ENCODE peak calls at places on chromosomes 13 and 19, in four cellular contexts. E is GM12878, W is K562, I is HCT116. N is an unnamed sample. For H3K4me1, the result is how much of the 10 kb centered on the place peaks cover.

GRCh38 chr13:46184277-46184699 is 2.3 kb upstream of the LCP1 start:
- DNase-seq in E (no peak), W (peak), I (peak), N (peak)

GRCh38 chr19:40610396-40611064 is 9.4 kb downstream of the LTBP4 start:
- DNase-seq in E (no peak), W (no peak), I (no peak), N (no peak)

GRCh38 chr13:109476001-109476400 is 310.4 kb downstream of the IRS2 start:
- DNase-seq in E (no peak), W (no peak), I (no peak), N (no peak)

GRCh38 chr13:51643114-51643881 is 59.0 kb downstream of the WDFY2 start:
- DNase-seq in E (no peak), W (no peak), I (no peak), N (peak)

GRCh38 chr13:97003071-97003470 is 8.8 kb upstream of the OXGR1 start:
- DNase-seq in E (no peak), W (no peak), I (no peak), N (no peak)

GRCh38 chr13:32150794-32151193 is 119.2 kb downstream of the FRY start:
- DNase-seq in E (no peak), W (no peak), I (no peak), N (no peak)

GRCh38 chr13:45718992-45719391 is 16.9 kb downstream of the CBY2 start:
- DNase-seq in E (no peak), W (no peak), I (no peak), N (no peak)

GRCh38 chr19:29211562-29212416 is 1.2 kb downstream of the UQCRFS1 start:
- DNase-seq in E (no peak), W (peak), I (no peak), N (no peak)

GRCh38 chr13:83498486-83499190 is 383.6 kb downstream of the SLITRK1 start:
- DNase-seq in E (no peak), W (no peak), I (no peak), N (no peak)

GRCh38 chr13:74136089-74136658 is 2.0 kb upstream of the KLF12 start:
- DNase-seq in E (no peak), W (no peak), I (no peak), N (no peak)

GRCh38 chr13:27018230-27018875 is 153.3 kb downstream of the USP12 start:
- DNase-seq in E (no peak), W (no peak), I (no peak), N (no peak)

GRCh38 chr13:24097667-24098066 is 62.9 kb upstream of the SPATA13 start:
- DNase-seq in E (no peak), W (no peak), I (no peak), N (no peak)

GRCh38 chr13:71851541-71851940 is 15.5 kb downstream of the DACH1 start:
- DNase-seq in E (no peak), W (no peak), I (no peak), N (no peak)

GRCh38 chr13:72696590-72696989 is 30.8 kb downstream of the MZT1 start:
- DNase-seq in E (no peak), W (no peak), I (peak), N (no peak)

GRCh38 chr13:91347996-91348905 is 764 bp downstream of the MIR17HG start:
- DNase-seq in E (no peak), W (peak), I (no peak), N (no peak)

GRCh38 chr13:112343591-112343990 is 32.6 kb upstream of the SPACA7 start:
- DNase-seq in E (no peak), W (no peak), I (no peak), N (no peak)

GRCh38 chr19:2449019-2449418 is 7.7 kb downstream of the LMNB2 start:
- DNase-seq in E (no peak), W (no peak), I (no peak), N (no peak)

GRCh38 chr19:35087393-35087792 is 28.2 kb upstream of the FXYD3 start:
- DNase-seq in E (no peak), W (peak), I (no peak), N (no peak)
- H3K4me1 ChIP-seq in E (under half), W (under half), I (under half), N (under half)

GRCh38 chr19:10000171-10000826 is 10.0 kb downstream of the COL5A3 start:
- DNase-seq in E (no peak), W (peak), I (peak), N (peak)

GRCh38 chr19:9995079-9995478 is 15.2 kb downstream of the COL5A3 start:
- DNase-seq in E (no peak), W (no peak), I (no peak), N (no peak)

GRCh38 chr19:9991425-9992191 is 18.7 kb downstream of the COL5A3 start:
- DNase-seq in E (no peak), W (no peak), I (no peak), N (no peak)

GRCh38 chr19:9995999-9996398 is 14.3 kb downstream of the COL5A3 start:
- DNase-seq in E (no peak), W (no peak), I (no peak), N (no peak)

GRCh38 chr19:9996541-9996940 is 13.8 kb downstream of the COL5A3 start:
- DNase-seq in E (no peak), W (no peak), I (no peak), N (no peak)
- H3K9ac ChIP-seq in E (no peak), W (no peak), I (no peak), N (no peak)

DNA sequence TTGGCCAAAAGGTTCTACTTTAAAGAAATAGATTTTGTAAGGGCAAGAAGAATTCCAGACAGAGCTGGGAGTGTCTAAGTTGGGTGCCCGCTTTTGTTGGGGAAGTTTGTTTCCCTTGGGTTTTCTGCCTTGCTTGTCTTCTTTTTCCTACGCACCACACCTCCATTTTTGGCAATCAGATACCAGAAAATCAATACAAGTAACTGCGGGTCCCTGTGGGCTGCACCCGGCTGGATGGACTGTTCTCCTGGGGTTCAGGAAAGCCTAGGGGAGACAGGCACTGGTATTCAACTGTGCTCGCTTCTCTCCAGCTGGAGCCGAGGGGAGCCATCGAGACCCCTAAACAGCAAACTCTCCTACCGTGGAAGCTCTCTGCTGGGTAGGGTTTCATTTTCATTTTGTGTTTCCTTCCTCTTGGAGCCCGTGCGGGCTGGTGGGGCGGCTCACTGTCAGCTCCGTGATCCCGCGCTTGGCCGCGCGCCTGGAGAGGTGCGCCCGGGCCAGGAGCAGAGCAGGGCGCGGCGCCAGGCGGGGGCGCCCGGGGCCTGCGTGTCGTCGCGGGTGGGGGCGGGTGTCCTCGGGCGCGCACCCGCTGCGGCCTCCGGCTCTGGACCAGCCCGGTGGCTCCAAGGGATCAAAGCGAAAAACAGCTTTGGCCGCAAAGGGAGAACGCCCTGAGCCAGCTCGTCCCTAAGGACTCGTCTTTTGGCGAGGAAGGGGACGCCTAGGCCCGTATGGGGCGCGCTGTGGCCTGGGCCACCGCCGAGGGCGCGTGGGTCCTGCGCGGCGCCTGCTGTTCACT is 347.2 kb downstream of the ZNF536 start:
- DNase-seq in E (no peak), W (no peak), I (no peak), N (no peak)
- TF ChIP-seq ZNF274 in E (no peak), W (no peak), I (no peak), N (no peak)

GRCh38 chr13:111228262-111229144 is 91.9 kb upstream of the TEX29 start:
- DNase-seq in E (no peak), W (no peak), I (no peak), N (no peak)
- H3K4me1 ChIP-seq in E (under half), W (under half), I (under half), N (under half)

GRCh38 chr13:30689752-30690151 is 45.6 kb upstream of the ALOX5AP start:
- DNase-seq in E (no peak), W (no peak), I (no peak), N (no peak)

GRCh38 chr13:30685987-30686386 is 49.4 kb upstream of the ALOX5AP start:
- DNase-seq in E (no peak), W (no peak), I (no peak), N (no peak)

GRCh38 chr13:30685320-30685859 is 50.0 kb upstream of the ALOX5AP start:
- DNase-seq in E (no peak), W (no peak), I (no peak), N (no peak)

GRCh38 chr13:30692108-30692507 is 43.2 kb upstream of the ALOX5AP start:
- DNase-seq in E (no peak), W (no peak), I (no peak), N (no peak)

DNA sequence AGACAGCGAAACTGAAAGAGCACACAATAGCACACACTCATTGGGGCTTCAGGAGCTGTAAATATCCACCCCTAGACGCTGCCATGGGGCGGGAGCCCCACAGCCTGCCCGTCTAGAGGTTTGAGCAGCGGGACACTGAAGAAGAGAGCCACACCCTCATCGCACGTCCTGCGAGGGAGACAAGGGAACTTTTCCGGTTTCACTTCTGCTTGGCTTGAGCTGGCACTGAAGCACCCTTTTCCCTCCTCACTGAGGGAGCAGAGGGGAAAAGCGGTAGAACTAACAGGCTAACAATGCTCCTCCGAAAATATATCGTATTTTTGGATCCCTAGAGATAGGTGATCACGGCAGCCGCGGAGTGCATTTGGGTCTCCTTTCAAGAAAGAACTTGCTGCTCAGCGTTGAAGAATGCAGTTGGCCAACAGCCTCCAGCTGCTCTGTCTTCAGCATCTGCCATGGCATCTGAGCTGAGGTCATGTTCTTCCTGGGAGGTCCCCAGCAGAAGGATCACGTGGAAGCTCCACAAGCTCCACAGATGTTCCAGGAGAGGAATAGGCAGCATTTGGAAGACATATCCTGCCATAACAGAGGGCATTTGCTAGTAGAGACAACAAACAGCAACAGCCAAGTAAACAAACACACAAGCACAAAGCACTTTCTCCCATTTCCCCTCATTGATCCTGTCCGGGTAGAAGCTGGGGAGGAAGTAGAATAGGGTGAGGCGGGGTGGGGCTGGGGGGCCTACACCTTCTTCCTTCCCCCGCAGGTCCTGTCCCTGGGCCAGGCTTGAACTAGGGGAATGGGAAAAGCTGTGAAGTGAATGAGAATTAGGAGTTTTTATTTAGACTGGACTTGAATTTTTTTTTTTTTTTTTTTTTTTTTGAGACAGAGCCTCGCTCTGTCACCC is 44.8 kb upstream of the ALOX5AP start:
- DNase-seq in E (no peak), W (no peak), I (no peak), N (no peak)
- H3K9ac ChIP-seq in E (no peak), W (peak), I (no peak), N (no peak)

GRCh38 chr19:6930190-6930589 is 42.8 kb downstream of the ADGRE1 start:
- DNase-seq in E (no peak), W (no peak), I (no peak), N (no peak)

GRCh38 chr19:6925801-6926751 is 38.7 kb downstream of the ADGRE1 start:
- DNase-seq in E (peak), W (no peak), I (no peak), N (no peak)
- TF ChIP-seq ZNF274 in E (no peak), W (no peak), I (no peak), N (no peak)

DNA sequence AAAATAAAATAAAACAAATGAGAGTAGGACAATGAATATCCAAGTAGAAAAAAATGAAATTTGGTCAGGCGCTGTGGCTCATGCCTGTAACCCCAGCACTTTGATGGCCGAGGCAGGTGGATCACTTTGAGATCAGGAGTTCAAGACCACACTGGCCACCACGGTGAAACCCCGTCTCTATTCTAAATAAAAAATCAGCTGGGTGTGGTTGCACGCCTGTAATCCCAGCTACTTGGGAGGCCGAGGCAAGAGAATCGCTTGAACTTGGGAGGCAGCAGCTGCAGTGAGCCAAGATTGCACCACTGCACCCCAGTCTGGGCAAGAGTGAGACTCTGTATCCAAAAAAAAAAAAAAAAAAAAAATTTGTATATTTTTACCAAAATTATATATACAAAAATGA is 18.2 kb upstream of the ZMYM5 start:
- DNase-seq in E (no peak), W (no peak), I (no peak), N (no peak)
- H3K4me1 ChIP-seq in E (under half), W (under half), I (under half), N (under half)

DNA sequence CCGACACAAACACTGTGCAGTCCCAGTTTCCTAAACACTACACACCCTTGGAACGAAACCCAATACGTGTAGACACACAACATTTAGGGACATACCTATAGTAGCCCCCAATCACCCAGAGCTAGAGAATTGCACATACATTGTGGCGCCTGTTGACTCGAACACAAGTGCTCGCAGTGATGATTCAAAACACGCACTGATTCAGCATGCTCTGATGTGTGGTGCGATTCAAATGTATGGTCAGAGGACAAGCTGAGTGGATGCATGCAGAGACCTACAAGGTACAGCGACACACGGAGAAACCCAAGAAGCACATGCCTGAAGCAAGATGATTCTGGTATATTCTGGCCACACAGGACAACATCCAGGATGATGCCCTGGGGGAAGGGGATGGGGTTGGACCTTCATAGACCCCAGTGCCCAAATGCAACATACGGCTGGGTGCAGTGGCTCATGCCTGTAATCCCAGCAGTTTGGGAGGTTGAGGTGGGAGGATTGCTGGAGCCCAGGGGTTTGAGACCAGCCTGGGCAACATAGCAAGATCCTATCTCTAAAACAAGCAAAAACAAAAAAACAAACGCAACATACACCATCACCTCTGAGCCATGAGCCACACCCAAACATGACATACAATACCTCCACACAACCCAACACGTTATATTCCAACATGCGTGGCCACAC is 997 bp upstream of the KCNN4 start:
- DNase-seq in E (no peak), W (no peak), I (no peak), N (no peak)
- H3K9ac ChIP-seq in E (no peak), W (peak), I (peak), N (no peak)

GRCh38 chr13:98399756-98400155 is 177.2 kb downstream of the STK24 start:
- DNase-seq in E (no peak), W (no peak), I (no peak), N (no peak)

GRCh38 chr13:98405690-98406344 is 171.1 kb downstream of the STK24 start:
- DNase-seq in E (no peak), W (no peak), I (no peak), N (no peak)

GRCh38 chr13:98405107-98405571 is 171.8 kb downstream of the STK24 start:
- DNase-seq in E (no peak), W (peak), I (no peak), N (peak)

GRCh38 chr13:98401936-98402335 is 175.0 kb downstream of the STK24 start:
- DNase-seq in E (no peak), W (no peak), I (no peak), N (no peak)

GRCh38 chr13:98403076-98403475 is 173.8 kb downstream of the STK24 start:
- DNase-seq in E (no peak), W (no peak), I (no peak), N (no peak)
- TF ChIP-seq ZNF274 in E (no peak), W (no peak), I (no peak), N (no peak)

DNA sequence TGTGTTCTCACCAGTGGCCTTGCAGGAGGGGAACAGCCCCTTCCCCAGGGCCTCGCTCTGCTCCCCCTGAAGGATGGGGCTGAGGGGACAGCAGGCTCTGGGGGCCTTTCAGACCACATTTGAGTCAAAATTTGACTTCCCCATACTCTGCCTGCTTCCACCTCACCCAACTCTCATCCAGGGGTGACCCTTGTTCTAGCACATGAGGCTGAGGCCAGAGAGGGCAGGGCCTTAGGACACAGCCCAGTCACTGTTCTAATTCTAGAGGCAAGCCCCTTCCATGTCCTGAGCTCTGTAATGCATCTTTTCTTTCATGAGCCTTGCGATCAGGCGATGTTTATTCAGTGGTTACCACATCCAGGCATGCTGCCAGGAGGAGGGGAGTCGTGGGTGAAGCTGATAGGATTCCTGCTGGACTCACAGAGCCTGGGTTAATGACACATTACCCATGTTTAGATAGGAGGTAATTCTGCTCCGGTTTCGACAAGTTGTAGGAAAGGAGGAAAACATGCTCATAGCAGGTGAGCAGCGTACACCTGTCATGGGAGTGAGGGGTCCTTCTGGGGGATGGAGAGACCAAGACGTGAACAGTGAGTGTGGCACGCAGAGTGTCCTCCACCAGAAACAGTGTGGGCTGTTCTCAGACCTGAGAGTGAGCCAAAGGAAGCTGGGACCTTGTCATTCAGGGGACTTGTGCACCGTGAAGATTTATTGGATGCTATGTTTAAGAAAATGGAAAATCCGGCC is 9.3 kb downstream of the RPS9 start:
- DNase-seq in E (no peak), W (peak), I (peak), N (no peak)
- H3K4me1 ChIP-seq in E (half or more), W (half or more), I (under half), N (under half)